ENCODE peak calls at places on chromosomes 5 and 9, in nine cellular contexts. One of them, this sample, is unnamed.

GRCh38 chr5:98705841-98706240 is 67.6 kb upstream of the RGMB start:
- DNase-seq in NCI-H1092: no peak
- DNase-seq in neuronal stem cell: no peak
- DNase-seq in heart left ventricle: no peak
- DNase-seq in ELR: peak
- DNase-seq in NCI-H1105 treated with DMSO at 0.1 percent for 48 hours: no peak
- DNase-seq in progenitor cell of endocrine pancreas: no peak
- DNase-seq in NCI-H2029: no peak
- DNase-seq in stimulated activated CD8-positive, alpha-beta memory T cell treated with anti-CD3 and anti-CD28 coated beads, Interleukin-15, amount 100 ng/mL, for 24 hours: no peak
- DNase-seq in this sample: no peak

GRCh38 chr5:89930591-89931383 is 478.8 kb downstream of the CETN3 start:
- DNase-seq in NCI-H1092: no peak
- DNase-seq in neuronal stem cell: no peak
- DNase-seq in heart left ventricle: no peak
- DNase-seq in ELR: peak
- DNase-seq in NCI-H1105 treated with DMSO at 0.1 percent for 48 hours: no peak
- DNase-seq in progenitor cell of endocrine pancreas: no peak
- DNase-seq in NCI-H2029: no peak
- DNase-seq in stimulated activated CD8-positive, alpha-beta memory T cell treated with anti-CD3 and anti-CD28 coated beads, Interleukin-15, amount 100 ng/mL, for 24 hours: no peak
- DNase-seq in this sample: no peak

GRCh38 chr5:66933066-66933465 is 263.5 kb downstream of the CD180 start:
- DNase-seq in NCI-H1092: no peak
- DNase-seq in neuronal stem cell: no peak
- DNase-seq in heart left ventricle: no peak
- DNase-seq in ELR: peak
- DNase-seq in NCI-H1105 treated with DMSO at 0.1 percent for 48 hours: no peak
- DNase-seq in progenitor cell of endocrine pancreas: no peak
- DNase-seq in NCI-H2029: no peak
- DNase-seq in stimulated activated CD8-positive, alpha-beta memory T cell treated with anti-CD3 and anti-CD28 coated beads, Interleukin-15, amount 100 ng/mL, for 24 hours: no peak
- DNase-seq in this sample: no peak

GRCh38 chr9:3437031-3437430 is 88.8 kb downstream of the RFX3 start:
- DNase-seq in NCI-H1092: peak
- DNase-seq in neuronal stem cell: no peak
- DNase-seq in heart left ventricle: no peak
- DNase-seq in ELR: no peak
- DNase-seq in NCI-H1105 treated with DMSO at 0.1 percent for 48 hours: peak
- DNase-seq in progenitor cell of endocrine pancreas: no peak
- DNase-seq in NCI-H2029: no peak
- DNase-seq in stimulated activated CD8-positive, alpha-beta memory T cell treated with anti-CD3 and anti-CD28 coated beads, Interleukin-15, amount 100 ng/mL, for 24 hours: no peak
- DNase-seq in this sample: no peak

GRCh38 chr5:17024686-17025180 is 88.6 kb upstream of the MYO10 start:
- DNase-seq in NCI-H1092: no peak
- DNase-seq in neuronal stem cell: no peak
- DNase-seq in heart left ventricle: no peak
- DNase-seq in ELR: peak
- DNase-seq in NCI-H1105 treated with DMSO at 0.1 percent for 48 hours: no peak
- DNase-seq in progenitor cell of endocrine pancreas: no peak
- DNase-seq in NCI-H2029: no peak
- DNase-seq in stimulated activated CD8-positive, alpha-beta memory T cell treated with anti-CD3 and anti-CD28 coated beads, Interleukin-15, amount 100 ng/mL, for 24 hours: no peak
- DNase-seq in this sample: no peak

GRCh38 chr5:68884893-68885292 is 208.9 kb upstream of the SLC30A5 start:
- DNase-seq in NCI-H1092: no peak
- DNase-seq in neuronal stem cell: no peak
- DNase-seq in heart left ventricle: no peak
- DNase-seq in ELR: peak
- DNase-seq in NCI-H1105 treated with DMSO at 0.1 percent for 48 hours: no peak
- DNase-seq in progenitor cell of endocrine pancreas: no peak
- DNase-seq in NCI-H2029: no peak
- DNase-seq in stimulated activated CD8-positive, alpha-beta memory T cell treated with anti-CD3 and anti-CD28 coated beads, Interleukin-15, amount 100 ng/mL, for 24 hours: no peak
- DNase-seq in this sample: no peak

GRCh38 chr5:178213003-178213449 is 8.7 kb downstream of the HNRNPAB start:
- DNase-seq in NCI-H1092: no peak
- DNase-seq in neuronal stem cell: no peak
- DNase-seq in heart left ventricle: peak
- DNase-seq in ELR: no peak
- DNase-seq in NCI-H1105 treated with DMSO at 0.1 percent for 48 hours: no peak
- DNase-seq in progenitor cell of endocrine pancreas: no peak
- DNase-seq in NCI-H2029: no peak
- DNase-seq in stimulated activated CD8-positive, alpha-beta memory T cell treated with anti-CD3 and anti-CD28 coated beads, Interleukin-15, amount 100 ng/mL, for 24 hours: no peak
- DNase-seq in this sample: no peak

GRCh38 chr5:157252741-157253465 is 13.0 kb upstream of the CYFIP2 start:
- DNase-seq in NCI-H1092: no peak
- DNase-seq in neuronal stem cell: no peak
- DNase-seq in heart left ventricle: no peak
- DNase-seq in ELR: peak
- DNase-seq in NCI-H1105 treated with DMSO at 0.1 percent for 48 hours: no peak
- DNase-seq in progenitor cell of endocrine pancreas: no peak
- DNase-seq in NCI-H2029: no peak
- DNase-seq in stimulated activated CD8-positive, alpha-beta memory T cell treated with anti-CD3 and anti-CD28 coated beads, Interleukin-15, amount 100 ng/mL, for 24 hours: no peak
- DNase-seq in this sample: no peak

GRCh38 chr5:1703352-1704050 is 96.1 kb downstream of the MRPL36 start:
- DNase-seq in NCI-H1092: no peak
- DNase-seq in neuronal stem cell: no peak
- DNase-seq in heart left ventricle: no peak
- DNase-seq in ELR: no peak
- DNase-seq in NCI-H1105 treated with DMSO at 0.1 percent for 48 hours: no peak
- DNase-seq in progenitor cell of endocrine pancreas: no peak
- DNase-seq in NCI-H2029: no peak
- DNase-seq in stimulated activated CD8-positive, alpha-beta memory T cell treated with anti-CD3 and anti-CD28 coated beads, Interleukin-15, amount 100 ng/mL, for 24 hours: no peak
- DNase-seq in this sample: no peak

GRCh38 chr9:127279717-127280285 is 15.2 kb downstream of the GARNL3 start:
- DNase-seq in NCI-H1092: peak
- DNase-seq in neuronal stem cell: no peak
- DNase-seq in heart left ventricle: no peak
- DNase-seq in ELR: no peak
- DNase-seq in NCI-H1105 treated with DMSO at 0.1 percent for 48 hours: no peak
- DNase-seq in progenitor cell of endocrine pancreas: no peak
- DNase-seq in NCI-H2029: peak
- DNase-seq in stimulated activated CD8-positive, alpha-beta memory T cell treated with anti-CD3 and anti-CD28 coated beads, Interleukin-15, amount 100 ng/mL, for 24 hours: no peak
- DNase-seq in this sample: no peak

GRCh38 chr5:131622633-131623032 is 12.4 kb downstream of the RAPGEF6 start:
- DNase-seq in NCI-H1092: no peak
- DNase-seq in neuronal stem cell: no peak
- DNase-seq in heart left ventricle: no peak
- DNase-seq in ELR: peak
- DNase-seq in NCI-H1105 treated with DMSO at 0.1 percent for 48 hours: no peak
- DNase-seq in progenitor cell of endocrine pancreas: no peak
- DNase-seq in NCI-H2029: no peak
- DNase-seq in stimulated activated CD8-positive, alpha-beta memory T cell treated with anti-CD3 and anti-CD28 coated beads, Interleukin-15, amount 100 ng/mL, for 24 hours: no peak
- DNase-seq in this sample: no peak

GRCh38 chr9:6681147-6681956 is 35.8 kb upstream of the GLDC start:
- DNase-seq in NCI-H1092: peak
- DNase-seq in neuronal stem cell: peak
- DNase-seq in heart left ventricle: peak
- DNase-seq in ELR: peak
- DNase-seq in NCI-H1105 treated with DMSO at 0.1 percent for 48 hours: peak
- DNase-seq in progenitor cell of endocrine pancreas: peak
- DNase-seq in NCI-H2029: peak
- DNase-seq in stimulated activated CD8-positive, alpha-beta memory T cell treated with anti-CD3 and anti-CD28 coated beads, Interleukin-15, amount 100 ng/mL, for 24 hours: peak
- DNase-seq in this sample: peak

GRCh38 chr5:171299851-171300250 is 9.2 kb upstream of the TLX3 start:
- DNase-seq in NCI-H1092: no peak
- DNase-seq in neuronal stem cell: no peak
- DNase-seq in heart left ventricle: no peak
- DNase-seq in ELR: no peak
- DNase-seq in NCI-H1105 treated with DMSO at 0.1 percent for 48 hours: no peak
- DNase-seq in progenitor cell of endocrine pancreas: no peak
- DNase-seq in NCI-H2029: no peak
- DNase-seq in stimulated activated CD8-positive, alpha-beta memory T cell treated with anti-CD3 and anti-CD28 coated beads, Interleukin-15, amount 100 ng/mL, for 24 hours: no peak
- DNase-seq in this sample: no peak

GRCh38 chr5:104628906-104629305 is 1066.3 kb upstream of the NUDT12 start:
- DNase-seq in NCI-H1092: no peak
- DNase-seq in neuronal stem cell: no peak
- DNase-seq in heart left ventricle: no peak
- DNase-seq in ELR: no peak
- DNase-seq in NCI-H1105 treated with DMSO at 0.1 percent for 48 hours: no peak
- DNase-seq in progenitor cell of endocrine pancreas: no peak
- DNase-seq in NCI-H2029: no peak
- DNase-seq in stimulated activated CD8-positive, alpha-beta memory T cell treated with anti-CD3 and anti-CD28 coated beads, Interleukin-15, amount 100 ng/mL, for 24 hours: no peak
- DNase-seq in this sample: no peak

GRCh38 chr9:134994926-134995791 is 77.4 kb upstream of the FCN1 start:
- DNase-seq in NCI-H1092: no peak
- DNase-seq in neuronal stem cell: no peak
- DNase-seq in heart left ventricle: no peak
- DNase-seq in ELR: no peak
- DNase-seq in NCI-H1105 treated with DMSO at 0.1 percent for 48 hours: no peak
- DNase-seq in progenitor cell of endocrine pancreas: no peak
- DNase-seq in NCI-H2029: no peak
- DNase-seq in stimulated activated CD8-positive, alpha-beta memory T cell treated with anti-CD3 and anti-CD28 coated beads, Interleukin-15, amount 100 ng/mL, for 24 hours: no peak
- DNase-seq in this sample: peak

GRCh38 chr9:32251539-32251938 is 132.9 kb upstream of the ACO1 start:
- DNase-seq in NCI-H1092: peak
- DNase-seq in neuronal stem cell: peak
- DNase-seq in heart left ventricle: peak
- DNase-seq in ELR: peak
- DNase-seq in NCI-H1105 treated with DMSO at 0.1 percent for 48 hours: peak
- DNase-seq in progenitor cell of endocrine pancreas: peak
- DNase-seq in NCI-H2029: peak
- DNase-seq in stimulated activated CD8-positive, alpha-beta memory T cell treated with anti-CD3 and anti-CD28 coated beads, Interleukin-15, amount 100 ng/mL, for 24 hours: no peak
- DNase-seq in this sample: no peak

GRCh38 chr5:140000332-140000731 is 42.8 kb downstream of the NRG2 start:
- DNase-seq in NCI-H1092: peak
- DNase-seq in neuronal stem cell: no peak
- DNase-seq in heart left ventricle: peak
- DNase-seq in ELR: no peak
- DNase-seq in NCI-H1105 treated with DMSO at 0.1 percent for 48 hours: peak
- DNase-seq in progenitor cell of endocrine pancreas: no peak
- DNase-seq in NCI-H2029: peak
- DNase-seq in stimulated activated CD8-positive, alpha-beta memory T cell treated with anti-CD3 and anti-CD28 coated beads, Interleukin-15, amount 100 ng/mL, for 24 hours: no peak
- DNase-seq in this sample: no peak

GRCh38 chr5:9540791-9541190 is 5.1 kb downstream of the SEMA5A start:
- DNase-seq in NCI-H1092: no peak
- DNase-seq in neuronal stem cell: no peak
- DNase-seq in heart left ventricle: no peak
- DNase-seq in ELR: peak
- DNase-seq in NCI-H1105 treated with DMSO at 0.1 percent for 48 hours: no peak
- DNase-seq in progenitor cell of endocrine pancreas: no peak
- DNase-seq in NCI-H2029: no peak
- DNase-seq in stimulated activated CD8-positive, alpha-beta memory T cell treated with anti-CD3 and anti-CD28 coated beads, Interleukin-15, amount 100 ng/mL, for 24 hours: no peak
- DNase-seq in this sample: no peak

This sample was measured in tibial artery.